ENCODE peak calls at places on chromosome 1, in eight cellular contexts. L, X, P, Y, V, U, A and F are unnamed samples.

GRCh38 chr1:168300626-168301025 is 19.9 kb downstream of the TBX19 start:
- DNase-seq in L (no peak), X (no peak), P (no peak), Y (no peak), V (no peak), U (no peak), A (no peak), F (no peak)

GRCh38 chr1:110600716-110601115 is 5.4 kb downstream of the KCNA2 start:
- DNase-seq in L (no peak), X (no peak), P (no peak), Y (no peak), V (no peak), U (no peak), A (no peak), F (no peak)

GRCh38 chr1:64080947-64081562 is 122.4 kb upstream of the UBE2U start:
- DNase-seq in L (no peak), X (no peak), P (no peak), Y (no peak), V (no peak), U (no peak), A (no peak), F (no peak)

GRCh38 chr1:242467556-242468145 is 56.8 kb downstream of the PLD5 start:
- DNase-seq in L (peak), X (no peak), P (no peak), Y (peak), V (peak), U (no peak), A (peak), F (no peak)

GRCh38 chr1:231924183-231924582 is 297.6 kb downstream of the DISC1 start:
- DNase-seq in L (no peak), X (no peak), P (no peak), Y (peak), V (peak), U (peak), A (no peak), F (no peak)

GRCh38 chr1:17729909-17730308 is 25.2 kb upstream of the ACTL8 start:
- DNase-seq in L (no peak), X (no peak), P (no peak), Y (no peak), V (no peak), U (no peak), A (no peak), F (no peak)

GRCh38 chr1:120179420-120180348 is 3.4 kb upstream of the SEC22B start:
- DNase-seq in L (no peak), X (no peak), P (no peak), Y (peak), V (peak), U (no peak), A (peak), F (no peak)

GRCh38 chr1:67688526-67689219 is 3.7 kb downstream of the GADD45A start:
- DNase-seq in L (no peak), X (no peak), P (no peak), Y (no peak), V (peak), U (no peak), A (no peak), F (no peak)

GRCh38 chr1:116496380-116496779 is 74.4 kb downstream of the CD58 start:
- DNase-seq in L (no peak), X (no peak), P (no peak), Y (no peak), V (no peak), U (no peak), A (no peak), F (no peak)

GRCh38 chr1:34973326-34973725 is 11.8 kb downstream of the TMEM35B start:
- DNase-seq in L (no peak), X (no peak), P (no peak), Y (no peak), V (no peak), U (no peak), A (no peak), F (no peak)

GRCh38 chr1:19840228-19840627 is 25.1 kb upstream of the RNF186 start:
- DNase-seq in L (no peak), X (no peak), P (no peak), Y (no peak), V (no peak), U (no peak), A (no peak), F (no peak)